ENCODE peak calls at places on chromosomes 16 and 17, in seven cellular contexts. W is keratinocyte, I is glutamatergic neuron, X is tibial nerve, Q is A549, T is upper lobe of left lung, S is RWPE1. O is an unnamed sample.

GRCh38 chr16:81551141-81551808 is 106.7 kb downstream of the CMIP start:
- DNase-seq in T (no peak), W (no peak), X (no peak), I (no peak), S (no peak), Q (no peak), O (no peak)

GRCh38 chr17:29069526-29070041 is 26.6 kb downstream of the PIPOX start:
- DNase-seq in X (no peak), W (no peak), S (peak; percentile 75), I (no peak), T (no peak), Q (no peak), O (no peak)

GRCh38 chr17:78341559-78342437 is 18.1 kb downstream of the SOCS3 start:
- DNase-seq in T (peak; percentile 96), I (peak; percentile 65), S (peak; percentile 78), W (no peak), Q (peak; percentile 77), X (no peak), O (peak; percentile 76)

GRCh38 chr17:29143894-29144293 is 36.3 kb downstream of the MYO18A start:
- DNase-seq in W (no peak), T (no peak), X (no peak), I (peak; percentile 81), S (no peak), Q (peak; percentile 67), O (peak; percentile 45)

GRCh38 chr17:16171613-16172012 is 43.7 kb downstream of the NCOR1 start:
- DNase-seq in I (no peak), W (no peak), T (no peak), Q (peak; percentile 57), X (no peak), S (no peak), O (no peak)

GRCh38 chr16:84716740-84717139 is 16.9 kb downstream of the USP10 start:
- DNase-seq in W (no peak), T (no peak), Q (no peak), S (no peak), X (no peak), I (no peak), O (no peak)

GRCh38 chr17:68777243-68777855 is 176.2 kb upstream of the FAM20A start:
- DNase-seq in W (no peak), S (peak; percentile 40), X (peak; percentile 88), Q (peak; percentile 51), T (no peak), I (peak; percentile 27), O (peak; percentile 73)

GRCh38 chr16:29991571-29991904 is 3.9 kb downstream of the HIRIP3 start:
- DNase-seq in T (no peak), W (no peak), X (no peak), I (no peak), Q (no peak), S (no peak), O (no peak)

GRCh38 chr17:57350266-57350665 is 93.9 kb downstream of the MSI2 start:
- DNase-seq in Q (no peak), S (no peak), T (no peak), I (no peak), X (peak; percentile 69), W (no peak), O (no peak)

GRCh38 chr17:27294689-27295630 is 1.0 kb downstream of the WSB1 start:
- DNase-seq in T (no peak), W (no peak), Q (peak; percentile 92), S (peak; percentile 62), I (no peak), X (peak; percentile 81), O (peak; percentile 30)

GRCh38 chr17:17164156-17164555 is 42.0 kb downstream of the PLD6 start:
- DNase-seq in T (peak; percentile 82), X (no peak), S (no peak), W (no peak), I (no peak), Q (no peak), O (no peak)

GRCh38 chr16:50547340-50547865 is 793 bp upstream of the NKD1 start:
- DNase-seq in W (no peak), Q (peak; percentile 38), S (no peak), T (peak; percentile 91), I (peak; percentile 53), X (no peak), O (peak; percentile 53)

GRCh38 chr17:74212262-74212912 is 984 bp upstream of the TTYH2 start:
- DNase-seq in S (peak; percentile 16), I (no peak), W (no peak), Q (no peak), X (no peak), T (no peak), O (no peak)

GRCh38 chr17:76241776-76242175 is 1.5 kb upstream of the RNF157 start:
- DNase-seq in T (no peak), S (no peak), I (no peak), X (no peak), Q (no peak), W (no peak), O (no peak)

GRCh38 chr16:79607587-79607986 is 7.0 kb upstream of the MAF start:
- DNase-seq in S (peak; percentile 66), W (no peak), I (no peak), T (no peak), Q (peak; percentile 21), X (no peak), O (no peak)

GRCh38 chr16:83768976-83769375 is 38.8 kb upstream of the HSBP1 start:
- DNase-seq in X (no peak), S (no peak), T (no peak), W (no peak), I (no peak), Q (no peak), O (no peak)

GRCh38 chr16:17258848-17259713 is 211.7 kb downstream of the XYLT1 start:
- DNase-seq in T (peak; percentile 27), S (no peak), Q (peak; percentile 8), I (no peak), W (no peak), X (no peak), O (no peak)

GRCh38 chr16:4309102-4309832 is 6.6 kb upstream of the GLIS2 start:
- DNase-seq in X (no peak), Q (no peak), W (no peak), T (no peak), S (no peak), I (no peak), O (no peak)

GRCh38 chr17:65518256-65518655 is 43.2 kb downstream of the AXIN2 start:
- DNase-seq in X (no peak), W (no peak), S (no peak), I (no peak), Q (no peak), T (no peak), O (no peak)

GRCh38 chr17:37481001-37481665 is 8.6 kb upstream of the DUSP14 start:
- DNase-seq in S (no peak), T (no peak), W (no peak), X (no peak), I (no peak), Q (no peak), O (no peak)

GRCh38 chr17:27236710-27237315 is 57.1 kb upstream of the WSB1 start:
- DNase-seq in Q (peak; percentile 78), S (peak; percentile 62), W (peak; percentile 40), I (peak; percentile 78), T (no peak), X (peak; percentile 98), O (peak; percentile 72)

GRCh38 chr16:87295661-87296531 is 21.3 kb downstream of the C16orf95 start:
- DNase-seq in T (peak; percentile 37), Q (no peak), W (no peak), X (no peak), S (no peak), I (no peak), O (no peak)
- TF ChIP-seq CTCF in T (no peak), Q (no peak), W (no peak), X (no peak), S (no peak), I (no peak), O (no peak)

GRCh38 chr16:69105501-69106361 is at the start of gene HAS3:
- DNase-seq in X (no peak), T (peak; percentile 95), Q (peak; percentile 84), S (peak; percentile 73), I (peak; percentile 70), W (no peak), O (peak; percentile 70)
- TF ChIP-seq CTCF in X (no peak), T (peak; percentile 30), Q (peak; percentile 68), S (peak; percentile 64), I (no peak), W (peak; percentile 71), O (peak; percentile 16)

DNA sequence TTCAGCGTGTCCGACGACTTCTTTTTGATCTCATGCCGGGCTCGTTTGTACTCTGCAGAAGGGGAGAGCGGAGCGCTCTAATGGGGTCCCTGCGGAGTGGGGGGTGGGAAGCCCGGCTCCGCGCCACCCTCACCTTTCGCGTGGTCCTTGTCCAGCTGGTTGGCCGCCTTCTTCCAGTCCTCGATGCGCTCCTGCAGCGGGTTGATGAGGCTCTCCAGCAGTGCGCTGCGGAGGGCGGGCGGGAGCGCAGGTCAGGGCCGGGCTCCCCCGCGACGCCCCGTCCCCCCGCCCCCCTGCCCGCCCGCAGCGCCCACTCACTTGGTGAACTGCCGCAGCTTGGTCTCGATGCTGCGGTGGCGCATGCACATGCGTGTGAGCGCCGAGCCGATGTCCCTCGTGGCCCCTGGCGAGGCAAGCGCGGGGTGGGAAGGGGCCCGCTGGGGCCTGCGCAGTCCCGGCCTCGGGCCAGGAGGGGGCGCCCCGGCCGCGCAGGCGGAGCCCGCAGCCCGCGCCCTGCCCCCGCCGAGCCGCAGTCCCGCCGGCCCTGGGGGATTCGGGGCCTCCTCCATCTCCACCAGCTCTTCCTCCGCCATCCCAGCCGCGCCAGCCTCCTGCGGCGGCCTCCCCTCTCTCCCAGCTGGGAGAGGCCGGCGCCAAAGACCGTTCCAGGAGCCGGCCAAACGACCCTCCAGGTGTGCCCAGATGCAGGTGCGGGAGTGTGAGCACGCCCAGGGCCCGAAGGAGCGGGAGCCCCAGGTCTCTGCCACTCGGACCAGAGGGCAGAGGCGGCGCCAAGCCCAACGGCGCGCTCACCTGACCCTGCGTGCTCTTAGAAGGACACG is 6.0 kb downstream of the MTSS2 start:
- DNase-seq in S (no peak), T (peak; percentile 87), W (no peak), Q (no peak), I (peak; percentile 82), X (no peak), O (peak; percentile 64)
- TF ChIP-seq CTCF in S (peak; percentile 62), T (peak; percentile 67), W (peak; percentile 58), Q (peak; percentile 80), I (peak; percentile 70), X (peak; percentile 87), O (peak; percentile 81)

GRCh38 chr16:66194866-66195265 is 171.6 kb upstream of the CDH5 start:
- DNase-seq in T (no peak), W (no peak), X (no peak), I (no peak), S (no peak), Q (no peak), O (no peak)
- TF ChIP-seq CTCF in T (no peak), W (no peak), X (no peak), I (no peak), S (no peak), Q (no peak), O (no peak)

GRCh38 chr16:52171481-52171880 is 375.5 kb downstream of the TOX3 start:
- DNase-seq in Q (no peak), X (no peak), W (no peak), I (no peak), S (no peak), T (no peak), O (no peak)
- TF ChIP-seq CTCF in Q (no peak), X (no peak), W (no peak), I (no peak), S (no peak), T (no peak), O (no peak)

DNA sequence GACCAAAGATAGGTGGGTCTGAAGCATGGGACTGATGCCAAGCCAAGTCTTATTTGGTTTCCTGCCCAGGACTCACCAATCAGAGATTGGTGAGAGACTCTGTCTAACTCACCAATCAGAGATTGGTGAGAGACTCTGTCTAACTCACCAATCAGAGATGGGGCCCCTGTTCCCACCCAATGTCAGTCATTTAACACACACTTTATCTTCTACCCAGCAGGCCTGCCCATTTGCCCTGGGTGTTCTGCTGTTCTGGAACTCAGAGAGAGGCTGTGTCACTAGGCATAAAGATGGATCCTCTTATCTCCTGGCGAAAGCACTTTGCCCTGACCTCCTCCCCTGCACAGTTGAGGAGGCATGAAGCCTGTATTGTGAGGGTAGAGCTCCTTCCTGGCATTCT is 5.4 kb upstream of the RHOT1 start:
- DNase-seq in T (no peak), Q (no peak), S (no peak), I (no peak), W (no peak), X (no peak), O (no peak)
- TF ChIP-seq CTCF in T (no peak), Q (no peak), S (no peak), I (no peak), W (no peak), X (no peak), O (no peak)

O was measured in endothelial cell.